ENCODE peak calls at places on chromosome 21, in seven cellular contexts. V, K, R, Z, Y, Q and B are unnamed samples.
A peak's percentile ranks its signal among the peaks of the same experiment; 100 is the strongest.

GRCh38 chr21:32463367-32463766 is 50.9 kb downstream of the EVA1C start:
- DNase-seq in Y (peak; percentile 78), Q (no peak), R (no peak), K (no peak), V (no peak), Z (no peak), B (no peak)

GRCh38 chr21:44574457-44575306 is 1.2 kb downstream of the KRTAP10-4 start:
- DNase-seq in K (no peak), Q (no peak), Y (no peak), Z (no peak), R (no peak), V (no peak), B (no peak)

GRCh38 chr21:32958288-32958992 is 67.3 kb upstream of the OLIG2 start:
- DNase-seq in V (no peak), Q (no peak), Z (no peak), R (no peak), K (no peak), Y (no peak), B (no peak)

GRCh38 chr21:44441581-44442265 is 13.6 kb upstream of the LRRC3 start:
- DNase-seq in R (no peak), K (no peak), Y (peak; percentile 51), V (no peak), Z (no peak), Q (no peak), B (no peak)

GRCh38 chr21:19541612-19542011 is 1138.0 kb upstream of the TMPRSS15 start:
- DNase-seq in Z (no peak), V (no peak), Y (no peak), K (no peak), Q (no peak), R (no peak), B (no peak)

GRCh38 chr21:44930543-44930981 is 9.3 kb upstream of the SLX9 start:
- DNase-seq in Y (peak; percentile 67), R (no peak), Z (no peak), Q (no peak), K (no peak), V (peak; percentile 64), B (no peak)

GRCh38 chr21:32143222-32143939 is 135.5 kb downstream of the MIS18A start:
- DNase-seq in Y (no peak), R (no peak), V (no peak), Z (no peak), K (no peak), Q (no peak), B (no peak)

GRCh38 chr21:15686506-15686905 is 43.3 kb upstream of the USP25 start:
- DNase-seq in Q (no peak), Y (no peak), Z (no peak), R (no peak), K (no peak), V (no peak), B (no peak)

GRCh38 chr21:39686636-39687035 is 58.3 kb upstream of the IGSF5 start:
- DNase-seq in Y (no peak), K (no peak), Q (no peak), R (no peak), Z (no peak), V (no peak), B (no peak)

GRCh38 chr21:43834146-43834905 is 30.7 kb upstream of the AGPAT3 start:
- DNase-seq in Y (no peak), V (no peak), Z (no peak), R (no peak), Q (no peak), K (no peak), B (no peak)

GRCh38 chr21:45293214-45293725 is 5.6 kb upstream of the POFUT2 start:
- DNase-seq in Y (peak; percentile 83), R (no peak), K (no peak), V (no peak), Q (peak; percentile 29), Z (no peak), B (no peak)

GRCh38 chr21:34009193-34009592 is 64.2 kb upstream of the MRPS6 start:
- DNase-seq in Q (no peak), V (no peak), Y (no peak), R (no peak), Z (no peak), K (no peak), B (no peak)

GRCh38 chr21:29360799-29361765 is 62.4 kb downstream of the BACH1 start:
- DNase-seq in Z (no peak), Y (no peak), Q (no peak), V (no peak), R (no peak), K (no peak), B (no peak)
- TF ChIP-seq CTCF in Z (no peak), Y (no peak), Q (no peak), V (peak; percentile 38), R (no peak), K (peak; percentile 56), B (peak; percentile 15)

GRCh38 chr21:41726970-41727783 is 39.7 kb downstream of the RIPK4 start:
- DNase-seq in Q (peak; percentile 51), K (no peak), Z (no peak), Y (peak; percentile 96), V (no peak), R (peak; percentile 62), B (no peak)

GRCh38 chr21:41726058-41726558 is 40.7 kb downstream of the RIPK4 start:
- DNase-seq in V (no peak), R (no peak), K (no peak), Q (no peak), Y (no peak), Z (no peak), B (no peak)

GRCh38 chr21:41729701-41730368 is 37.0 kb downstream of the RIPK4 start:
- DNase-seq in V (no peak), K (no peak), Z (no peak), Q (no peak), Y (no peak), R (no peak), B (no peak)

GRCh38 chr21:41726630-41726969 is 40.3 kb downstream of the RIPK4 start:
- DNase-seq in Q (no peak), R (no peak), Z (no peak), K (no peak), V (no peak), Y (no peak), B (no peak)

GRCh38 chr21:41727784-41728763 is 38.8 kb downstream of the RIPK4 start:
- DNase-seq in V (no peak), K (no peak), R (no peak), Z (no peak), Y (no peak), Q (no peak), B (no peak)
- H3K27ac ChIP-seq in V (no peak overlapping the region), K (no peak overlapping the region), R (peak overlapping the region; percentile 91), Z (no peak overlapping the region), Y (peak overlapping the region; percentile 87), Q (no peak overlapping the region), B (no peak overlapping the region)

DNA sequence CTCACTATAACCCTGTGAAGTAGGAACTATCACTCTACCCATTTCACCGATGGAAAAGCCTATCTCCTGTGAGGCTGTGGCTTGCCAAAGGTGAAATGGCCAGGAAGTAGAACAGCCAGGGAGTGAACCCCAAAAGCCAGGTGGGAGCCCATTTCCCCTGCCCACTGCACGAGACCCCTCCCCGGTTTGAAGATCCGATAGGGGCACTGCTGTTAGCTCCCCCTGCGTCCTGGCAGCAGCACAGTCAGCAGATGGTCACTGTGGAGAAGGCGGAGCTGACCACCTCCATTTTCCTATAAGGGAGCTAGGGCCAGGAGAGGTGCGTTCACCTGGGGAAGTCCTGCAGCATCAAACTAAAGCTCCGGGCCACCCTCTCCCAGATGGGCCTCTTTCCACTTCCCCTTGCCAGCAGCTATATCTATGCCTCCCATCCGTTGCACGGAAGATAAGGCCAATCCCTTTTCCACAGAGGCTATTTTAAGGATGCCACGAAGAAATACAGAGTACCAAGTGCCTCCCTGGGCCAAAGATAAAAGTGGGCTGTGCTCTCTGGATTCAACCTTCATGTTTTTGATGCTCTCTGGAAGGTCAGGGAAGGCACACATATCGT is 7.8 kb downstream of the ERG start:
- DNase-seq in Z (no peak), K (no peak), V (no peak), Y (no peak), Q (no peak), R (no peak), B (no peak)
- H3K4me3 ChIP-seq in Z (no peak overlapping the region), K (no peak overlapping the region), V (no peak overlapping the region), Y (no peak overlapping the region), Q (no peak overlapping the region), R (no peak overlapping the region), B (no peak overlapping the region)

GRCh38 chr21:25835397-25835796 is 100.6 kb downstream of the GABPA start:
- DNase-seq in R (no peak), Y (no peak), Z (no peak), Q (no peak), K (no peak), V (no peak), B (no peak)
- TF ChIP-seq CTCF in R (no peak), Y (no peak), Z (no peak), Q (no peak), K (no peak), V (no peak), B (no peak)

GRCh38 chr21:37075214-37075770 is 2.2 kb downstream of the TTC3 start:
- DNase-seq in R (no peak), Z (no peak), K (no peak), V (no peak), Y (no peak), Q (no peak), B (no peak)

GRCh38 chr21:37073417-37074194 is 552 bp downstream of the TTC3 start:
- DNase-seq in K (peak; percentile 75), Y (peak; percentile 83), R (peak; percentile 24), Z (peak; percentile 54), Q (peak; percentile 47), V (peak; percentile 50), B (no peak)

GRCh38 chr21:37074195-37074510 is 1.1 kb downstream of the TTC3 start:
- DNase-seq in K (no peak), Z (no peak), Q (no peak), Y (no peak), V (no peak), R (no peak), B (no peak)

GRCh38 chr21:37076087-37076486 is 3.0 kb downstream of the TTC3 start:
- DNase-seq in Y (no peak), K (no peak), Q (no peak), R (no peak), Z (no peak), V (no peak), B (no peak)

GRCh38 chr21:37074546-37074945 is 1.5 kb downstream of the TTC3 start:
- DNase-seq in K (no peak), R (no peak), V (no peak), Z (no peak), Y (no peak), Q (no peak), B (no peak)
- H3K27ac ChIP-seq in K (peak overlapping the region; percentile 100), R (peak overlapping the region; percentile 95), V (peak overlapping the region; percentile 98), Z (no peak overlapping the region), Y (peak overlapping the region; percentile 99), Q (peak overlapping the region; percentile 99), B (no peak overlapping the region)

DNA sequence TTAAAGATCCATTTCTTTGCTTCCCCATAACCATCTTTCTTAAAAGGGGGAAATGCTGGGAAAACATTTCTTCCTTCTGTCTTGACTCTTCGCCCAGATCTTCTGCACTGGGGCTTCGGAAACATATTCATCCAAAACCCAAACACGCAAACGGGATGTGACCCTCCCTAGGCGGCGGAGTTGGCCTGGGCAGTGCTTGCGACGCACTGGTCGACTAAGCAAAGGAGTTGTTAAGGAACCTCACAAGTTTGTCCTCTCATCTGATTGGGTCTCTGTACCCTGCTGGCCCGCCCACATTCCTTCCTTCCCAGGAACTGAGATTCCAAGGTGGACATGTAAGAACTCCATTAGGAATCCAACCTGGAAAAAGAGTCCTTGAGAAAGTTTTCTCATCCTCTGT is 2.5 kb downstream of the ADAMTS5 start:
- DNase-seq in V (no peak), Y (peak; percentile 73), R (no peak), Q (peak; percentile 46), K (peak; percentile 46), Z (no peak), B (no peak)
- H3K4me3 ChIP-seq in V (no peak overlapping the region), Y (peak overlapping the region; percentile 75), R (no peak overlapping the region), Q (peak overlapping the region; percentile 60), K (peak overlapping the region; percentile 75), Z (no peak overlapping the region), B (peak overlapping the region; percentile 73)